ENCODE peak calls at places on chromosomes 13 and 19, in six cellular contexts. Q, C, W, V, D and G are unnamed samples.

GRCh38 chr13:45321230-45321629 is 19.8 kb downstream of the TPT1 start:
- DNase-seq in D (no peak), W (no peak), V (no peak), C (no peak), Q (no peak), G (no peak)

GRCh38 chr19:46016426-46017094 is 6.3 kb downstream of the PGLYRP1 start:
- DNase-seq in Q (peak), W (peak), V (no peak), D (peak), C (peak), G (no peak)

GRCh38 chr19:5093953-5094718 is 125.2 kb downstream of the KDM4B start:
- DNase-seq in C (no peak), V (no peak), D (no peak), Q (no peak), W (no peak), G (no peak)

GRCh38 chr19:30214651-30215051 is 157.5 kb upstream of the ZNF536 start:
- DNase-seq in V (no peak), Q (no peak), W (no peak), C (no peak), D (no peak), G (no peak)

GRCh38 chr13:23321534-23322241 is 111.8 kb downstream of the SACS start:
- DNase-seq in W (no peak), C (peak), D (peak), Q (no peak), V (peak), G (no peak)

GRCh38 chr19:5147971-5148793 is 179.3 kb downstream of the KDM4B start:
- DNase-seq in V (no peak), C (no peak), W (no peak), D (peak), Q (no peak), G (peak)

GRCh38 chr13:109196896-109197295 is 567.5 kb downstream of the MYO16 start:
- DNase-seq in Q (peak), C (peak), W (no peak), D (no peak), V (no peak), G (no peak)

GRCh38 chr19:33032218-33032781 is 32.4 kb downstream of the RHPN2 start:
- DNase-seq in C (no peak), W (no peak), D (no peak), V (no peak), Q (no peak), G (no peak)

GRCh38 chr13:20588529-20589110 is 21.7 kb downstream of the IFT88 start:
- DNase-seq in W (no peak), V (no peak), D (no peak), Q (no peak), C (no peak), G (no peak)

GRCh38 chr19:17302391-17303166 is 646 bp downstream of the ABHD8 start:
- DNase-seq in V (no peak), W (no peak), D (no peak), Q (no peak), C (no peak), G (no peak)

GRCh38 chr19:40190891-40191835 is at the start of gene MAP3K10:
- DNase-seq in W (peak), Q (peak), C (peak), V (no peak), D (peak), G (no peak)

GRCh38 chr19:40192758-40193586 is 1.7 kb downstream of the MAP3K10 start:
- DNase-seq in C (no peak), Q (no peak), D (no peak), W (no peak), V (no peak), G (no peak)

GRCh38 chr19:40193587-40193849 is 2.3 kb downstream of the MAP3K10 start:
- DNase-seq in Q (no peak), D (peak), C (no peak), W (no peak), V (no peak), G (no peak)

DNA sequence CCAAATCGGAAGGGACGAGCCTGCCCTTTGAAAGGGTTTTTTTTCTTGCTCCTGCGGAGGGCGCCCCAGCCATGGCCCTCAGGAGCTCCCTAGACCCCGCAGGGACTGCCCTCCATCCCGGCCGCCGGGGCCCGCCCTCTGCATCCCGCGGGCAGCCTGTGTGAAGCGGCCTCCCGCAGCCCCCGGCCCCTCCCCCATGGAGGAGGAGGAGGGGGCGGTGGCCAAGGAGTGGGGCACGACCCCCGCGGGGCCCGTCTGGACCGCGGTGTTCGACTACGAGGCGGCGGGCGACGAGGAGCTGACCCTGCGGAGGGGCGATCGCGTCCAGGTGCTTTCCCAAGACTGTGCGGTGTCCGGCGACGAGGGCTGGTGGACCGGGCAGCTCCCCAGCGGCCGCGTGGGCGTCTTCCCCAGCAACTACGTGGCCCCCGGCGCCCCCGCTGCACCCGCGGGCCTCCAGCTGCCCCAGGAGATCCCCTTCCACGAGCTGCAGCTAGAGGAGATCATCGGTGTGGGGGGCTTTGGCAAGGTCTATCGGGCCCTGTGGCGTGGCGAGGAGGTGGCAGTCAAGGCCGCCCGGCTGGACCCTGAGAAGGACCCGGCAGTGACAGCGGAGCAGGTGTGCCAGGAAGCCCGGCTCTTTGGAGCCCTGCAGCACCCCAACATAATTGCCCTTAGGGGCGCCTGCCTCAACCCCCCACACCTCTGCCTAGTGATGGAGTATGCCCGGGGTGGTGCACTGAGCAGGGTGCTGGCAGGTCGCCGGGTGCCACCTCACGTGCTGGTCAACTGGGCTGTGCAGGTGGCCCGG is 815 bp downstream of the MAP3K10 start:
- DNase-seq in D (peak), W (peak), Q (peak), C (peak), V (no peak), G (no peak)
- TF ChIP-seq CTCF in D (no peak), W (no peak), Q (no peak), C (peak), V (peak), G (peak)

GRCh38 chr19:7831452-7831851 is 1.4 kb downstream of the EVI5L start:
- DNase-seq in W (no peak), V (no peak), Q (peak), D (peak), C (peak), G (no peak)
- TF ChIP-seq CTCF in W (no peak), V (peak), Q (peak), D (peak), C (peak), G (peak)

GRCh38 chr19:53308339-53308811 is 25.2 kb upstream of the ZNF845 start:
- DNase-seq in C (no peak), D (no peak), V (no peak), Q (peak), W (peak), G (no peak)
- TF ChIP-seq CTCF in C (no peak), D (peak), V (peak), Q (no peak), W (peak), G (no peak)

DNA sequence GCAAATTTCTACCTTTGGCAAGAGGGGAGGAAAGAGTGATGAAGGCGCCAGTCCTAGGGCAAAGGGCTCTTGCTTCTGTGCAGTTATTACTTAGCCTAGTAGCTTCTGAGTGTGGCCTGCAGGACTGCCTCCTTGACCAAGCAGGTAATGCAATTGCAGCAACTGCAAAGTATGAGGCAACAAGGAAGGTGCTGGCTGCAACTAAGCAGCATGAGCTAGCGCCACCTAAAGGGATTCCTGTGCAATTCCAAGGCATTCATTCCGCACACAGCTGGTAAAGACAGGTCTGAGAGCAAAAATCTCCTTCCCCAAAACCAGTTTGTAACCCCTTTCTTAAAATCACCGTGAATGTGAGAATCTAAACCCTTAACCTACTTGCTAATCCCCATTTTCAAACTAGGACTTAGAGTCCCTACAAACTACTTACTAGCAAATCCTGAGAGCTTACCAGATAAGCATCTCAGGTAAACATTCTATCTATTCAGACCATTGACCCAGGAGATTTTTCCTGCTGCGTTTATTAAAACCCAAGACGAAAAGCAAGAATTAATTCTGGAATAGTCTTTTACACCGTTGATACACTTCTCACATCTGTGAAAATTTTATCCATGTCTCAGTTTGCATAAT is 62.9 kb downstream of the DCT start:
- DNase-seq in V (no peak), Q (peak), W (no peak), C (no peak), D (peak), G (no peak)
- TF ChIP-seq CTCF in V (peak), Q (peak), W (no peak), C (no peak), D (peak), G (peak)

DNA sequence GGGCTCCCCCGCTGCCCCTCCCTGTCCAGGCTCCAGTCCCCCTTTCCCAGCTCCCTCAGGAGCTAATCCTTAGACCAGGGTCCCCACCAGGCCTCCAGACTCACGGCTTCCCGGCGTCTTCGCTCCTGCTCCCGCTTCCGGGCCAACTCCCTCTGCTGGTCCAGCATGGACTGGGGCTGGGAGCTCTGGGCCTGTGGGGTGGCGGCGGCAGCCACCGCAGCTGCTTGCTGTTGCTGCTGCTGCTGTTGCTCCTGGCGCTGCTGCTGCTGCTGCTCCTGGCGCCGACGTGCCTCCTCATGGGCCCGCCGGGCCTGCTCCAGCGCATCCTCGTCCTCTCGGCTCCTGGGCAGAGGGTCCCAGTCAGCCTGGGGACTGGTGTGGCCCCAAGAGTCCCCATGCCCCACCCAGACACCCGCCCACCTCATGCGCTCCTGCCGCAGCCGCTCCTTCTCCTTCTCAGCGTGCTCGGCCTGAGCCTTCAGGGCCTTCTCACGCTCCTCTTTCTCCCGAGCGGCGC is 6.4 kb upstream of the EPHX3 start:
- DNase-seq in Q (no peak), C (no peak), V (no peak), W (no peak), D (no peak), G (no peak)
- TF ChIP-seq CTCF in Q (no peak), C (no peak), V (no peak), W (no peak), D (no peak), G (peak)

GRCh38 chr19:38362076-38362945 is 12.1 kb upstream of the PSMD8 start:
- DNase-seq in C (peak), V (no peak), Q (peak), D (peak), W (peak), G (no peak)

GRCh38 chr19:38360839-38361631 is 13.3 kb upstream of the PSMD8 start:
- DNase-seq in V (no peak), Q (no peak), D (no peak), C (no peak), W (no peak), G (no peak)

GRCh38 chr19:38359242-38360021 is 14.9 kb upstream of the PSMD8 start:
- DNase-seq in Q (no peak), V (no peak), C (no peak), D (no peak), W (no peak), G (no peak)

GRCh38 chr19:38360351-38360750 is 14.0 kb upstream of the PSMD8 start:
- DNase-seq in Q (no peak), W (no peak), D (no peak), V (no peak), C (no peak), G (no peak)

DNA sequence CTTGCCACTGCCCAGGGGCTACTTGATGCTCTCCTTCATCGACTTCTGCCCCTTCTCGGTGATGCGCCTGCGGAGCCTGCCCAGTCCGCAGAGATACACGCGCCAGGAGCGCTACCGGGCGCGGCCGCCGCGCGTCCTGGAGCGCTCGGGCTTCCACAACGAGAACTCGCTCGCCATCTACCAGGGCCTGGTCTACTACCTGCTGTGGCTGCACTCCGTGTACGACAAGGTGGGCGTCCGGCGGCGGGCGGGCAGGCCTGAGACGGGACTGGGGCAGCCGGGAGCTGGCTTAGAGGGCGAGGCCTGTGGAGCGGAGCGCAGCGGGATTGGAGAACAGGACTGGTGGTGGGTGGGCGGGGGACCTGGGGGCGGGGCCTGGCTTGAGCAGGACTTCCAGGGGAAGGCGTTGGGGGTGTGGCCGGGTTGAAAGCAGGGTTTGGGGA is 12.7 kb upstream of the PSMD8 start:
- DNase-seq in Q (peak), V (peak), W (peak), D (peak), C (peak), G (no peak)
- TF ChIP-seq CTCF in Q (no peak), V (no peak), W (peak), D (no peak), C (no peak), G (peak)

GRCh38 chr13:68927387-68928026 is 1180.1 kb upstream of the ATXN8OS start:
- DNase-seq in C (no peak), D (peak), W (no peak), Q (peak), V (peak), G (no peak)
- TF ChIP-seq CTCF in C (peak), D (peak), W (no peak), Q (no peak), V (peak), G (peak)

GRCh38 chr19:10209305-10209704 is 14.6 kb upstream of the DNMT1 start:
- DNase-seq in V (no peak), C (no peak), W (no peak), Q (no peak), D (peak), G (no peak)
- TF ChIP-seq CTCF in V (no peak), C (no peak), W (no peak), Q (no peak), D (no peak), G (no peak)